ENCODE peak calls at places on chromosomes 11 and 22, in six cellular contexts. One of them, this sample, is unnamed. For H3K27me3 and H3K4me1, the result is how much of the 10 kb centered on the place peaks cover.

GRCh38 chr11:8610532-8611116 is 16.6 kb upstream of the STK33 start:
- DNase-seq in right lobe of liver: no peak
- DNase-seq in heart left ventricle: no peak
- DNase-seq in astrocyte: no peak
- DNase-seq in tibial nerve: no peak
- DNase-seq in fibroblast of lung: peak
- DNase-seq in this sample: no peak

GRCh38 chr22:22507743-22508273 is 734 bp downstream of the ZNF280B start:
- DNase-seq in right lobe of liver: no peak
- DNase-seq in heart left ventricle: no peak
- DNase-seq in astrocyte: no peak
- DNase-seq in tibial nerve: no peak
- DNase-seq in fibroblast of lung: no peak
- DNase-seq in this sample: no peak

GRCh38 chr11:116736763-116737162 is 36.0 kb downstream of the BUD13 start:
- DNase-seq in right lobe of liver: no peak
- DNase-seq in heart left ventricle: no peak
- DNase-seq in astrocyte: no peak
- DNase-seq in tibial nerve: no peak
- DNase-seq in fibroblast of lung: no peak
- DNase-seq in this sample: no peak

GRCh38 chr11:64314805-64315561 is 2.4 kb downstream of the TRMT112 start:
- DNase-seq in right lobe of liver: no peak
- DNase-seq in heart left ventricle: no peak
- DNase-seq in astrocyte: no peak
- DNase-seq in tibial nerve: no peak
- DNase-seq in fibroblast of lung: no peak
- DNase-seq in this sample: peak

GRCh38 chr11:109994896-109995295 is 98.3 kb upstream of the ZC3H12C start:
- DNase-seq in right lobe of liver: no peak
- DNase-seq in heart left ventricle: no peak
- DNase-seq in astrocyte: no peak
- DNase-seq in tibial nerve: no peak
- DNase-seq in fibroblast of lung: no peak
- DNase-seq in this sample: no peak

GRCh38 chr11:112809429-112809828 is 151.8 kb upstream of the NCAM1 start:
- DNase-seq in right lobe of liver: no peak
- DNase-seq in heart left ventricle: no peak
- DNase-seq in astrocyte: no peak
- DNase-seq in tibial nerve: no peak
- DNase-seq in fibroblast of lung: no peak
- DNase-seq in this sample: no peak

GRCh38 chr11:40129276-40129675 is 1330.2 kb downstream of the LRRC4C start:
- DNase-seq in right lobe of liver: no peak
- DNase-seq in heart left ventricle: no peak
- DNase-seq in astrocyte: no peak
- DNase-seq in tibial nerve: no peak
- DNase-seq in fibroblast of lung: no peak
- DNase-seq in this sample: no peak

GRCh38 chr11:14075118-14075601 is 112.6 kb downstream of the SPON1 start:
- DNase-seq in right lobe of liver: no peak
- DNase-seq in heart left ventricle: no peak
- DNase-seq in astrocyte: peak
- DNase-seq in tibial nerve: no peak
- DNase-seq in fibroblast of lung: no peak
- DNase-seq in this sample: no peak

GRCh38 chr11:15580775-15581095 is 466.0 kb downstream of the INSC start:
- DNase-seq in right lobe of liver: no peak
- DNase-seq in heart left ventricle: no peak
- DNase-seq in astrocyte: no peak
- DNase-seq in tibial nerve: no peak
- DNase-seq in fibroblast of lung: no peak
- DNase-seq in this sample: no peak

GRCh38 chr11:20669833-20670684 is 673 bp downstream of the NELL1 start:
- DNase-seq in right lobe of liver: no peak
- DNase-seq in heart left ventricle: no peak
- DNase-seq in astrocyte: no peak
- DNase-seq in tibial nerve: no peak
- DNase-seq in fibroblast of lung: no peak
- DNase-seq in this sample: no peak

GRCh38 chr11:86174101-86175046 is 70.2 kb upstream of the EED start:
- DNase-seq in right lobe of liver: peak
- DNase-seq in heart left ventricle: peak
- DNase-seq in astrocyte: peak
- DNase-seq in tibial nerve: peak
- DNase-seq in fibroblast of lung: peak
- DNase-seq in this sample: peak

GRCh38 chr22:50398698-50399648 is 55.8 kb downstream of the PPP6R2 start:
- DNase-seq in right lobe of liver: peak
- DNase-seq in heart left ventricle: no peak
- DNase-seq in astrocyte: no peak
- DNase-seq in tibial nerve: no peak
- DNase-seq in fibroblast of lung: no peak
- DNase-seq in this sample: no peak

GRCh38 chr22:24201681-24202590 is 20.6 kb downstream of the SUSD2 start:
- DNase-seq in right lobe of liver: no peak
- DNase-seq in heart left ventricle: no peak
- DNase-seq in astrocyte: peak
- DNase-seq in tibial nerve: no peak
- DNase-seq in fibroblast of lung: no peak
- DNase-seq in this sample: no peak

GRCh38 chr11:13009921-13010736 is 1.0 kb downstream of the RASSF10 start:
- DNase-seq in right lobe of liver: peak
- DNase-seq in heart left ventricle: peak
- DNase-seq in astrocyte: peak
- DNase-seq in tibial nerve: no peak
- DNase-seq in fibroblast of lung: no peak
- DNase-seq in this sample: no peak

GRCh38 chr11:1057806-1058205 is 16.9 kb upstream of the MUC2 start:
- DNase-seq in right lobe of liver: no peak
- DNase-seq in heart left ventricle: no peak
- DNase-seq in astrocyte: no peak
- DNase-seq in tibial nerve: peak
- DNase-seq in fibroblast of lung: no peak
- DNase-seq in this sample: peak

GRCh38 chr11:101034076-101034475 is 95.5 kb downstream of the PGR start:
- DNase-seq in right lobe of liver: no peak
- DNase-seq in heart left ventricle: peak
- DNase-seq in astrocyte: no peak
- DNase-seq in tibial nerve: peak
- DNase-seq in fibroblast of lung: peak
- DNase-seq in this sample: peak

GRCh38 chr11:85182437-85183109 is 444.6 kb downstream of the DLG2 start:
- DNase-seq in right lobe of liver: no peak
- DNase-seq in heart left ventricle: no peak
- DNase-seq in astrocyte: peak
- DNase-seq in tibial nerve: no peak
- DNase-seq in fibroblast of lung: peak
- DNase-seq in this sample: no peak

GRCh38 chr22:49022816-49023160 is 804.9 kb downstream of the BRD1 start:
- DNase-seq in right lobe of liver: peak
- DNase-seq in heart left ventricle: no peak
- DNase-seq in astrocyte: no peak
- DNase-seq in tibial nerve: no peak
- DNase-seq in fibroblast of lung: no peak
- DNase-seq in this sample: no peak

GRCh38 chr22:49019737-49020136 is 807.9 kb downstream of the BRD1 start:
- DNase-seq in right lobe of liver: peak
- DNase-seq in heart left ventricle: peak
- DNase-seq in astrocyte: no peak
- DNase-seq in tibial nerve: peak
- DNase-seq in fibroblast of lung: no peak
- DNase-seq in this sample: peak

GRCh38 chr22:49021926-49022815 is 805.5 kb downstream of the BRD1 start:
- DNase-seq in right lobe of liver: peak
- DNase-seq in heart left ventricle: no peak
- DNase-seq in astrocyte: no peak
- DNase-seq in tibial nerve: no peak
- DNase-seq in fibroblast of lung: no peak
- DNase-seq in this sample: peak

GRCh38 chr22:49020314-49020713 is 807.4 kb downstream of the BRD1 start:
- DNase-seq in right lobe of liver: no peak
- DNase-seq in heart left ventricle: no peak
- DNase-seq in astrocyte: no peak
- DNase-seq in tibial nerve: no peak
- DNase-seq in fibroblast of lung: no peak
- DNase-seq in this sample: peak

DNA sequence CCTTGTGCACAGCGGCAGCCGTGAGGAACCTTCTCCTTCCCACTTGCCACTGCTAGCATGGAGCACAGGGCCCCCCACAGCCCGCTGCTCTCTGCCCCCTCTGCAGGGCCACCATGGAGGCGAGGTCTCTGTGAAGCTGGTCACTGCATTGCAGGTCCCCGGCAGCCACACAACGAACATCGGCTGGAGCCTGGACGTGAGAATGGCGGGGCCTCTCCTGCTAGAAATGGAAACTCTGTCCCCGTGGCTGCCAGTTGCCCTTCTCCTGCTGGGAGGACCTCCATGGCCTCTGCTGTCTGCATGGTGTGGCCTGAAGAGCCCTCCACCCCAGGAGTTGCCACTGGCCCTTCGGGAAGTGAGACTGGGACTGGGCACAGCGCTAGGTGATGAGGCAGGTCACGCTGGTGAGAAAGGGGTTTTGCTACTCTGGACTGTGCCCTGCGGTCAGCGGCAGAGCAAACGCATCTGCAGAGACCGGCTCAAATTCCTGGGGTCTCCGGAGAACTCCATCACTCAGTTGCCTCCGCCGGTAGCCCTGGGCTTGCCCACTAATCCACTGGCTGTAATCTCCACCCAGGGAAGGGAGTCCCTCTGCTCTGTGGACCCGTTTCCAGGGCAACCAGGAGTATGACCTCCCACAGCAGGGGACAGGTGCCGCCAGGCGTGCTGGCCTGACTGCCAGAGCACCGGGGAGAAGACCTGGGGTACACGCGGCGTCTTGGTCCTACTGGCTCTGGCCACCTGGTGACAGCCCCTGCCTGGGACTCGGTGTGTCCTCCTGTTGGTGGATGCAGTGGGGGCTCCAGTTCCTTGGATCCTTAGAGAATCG is 806.4 kb downstream of the BRD1 start:
- DNase-seq in right lobe of liver: peak
- DNase-seq in heart left ventricle: no peak
- DNase-seq in astrocyte: no peak
- DNase-seq in tibial nerve: no peak
- DNase-seq in fibroblast of lung: no peak
- DNase-seq in this sample: peak
- H3K27me3 ChIP-seq in right lobe of liver: under half
- H3K27me3 ChIP-seq in heart left ventricle: under half
- H3K27me3 ChIP-seq in astrocyte: under half
- H3K27me3 ChIP-seq in tibial nerve: under half
- H3K27me3 ChIP-seq in fibroblast of lung: under half
- H3K27me3 ChIP-seq in this sample: under half

GRCh38 chr11:11864803-11865202 is 23.0 kb downstream of the USP47 start:
- DNase-seq in right lobe of liver: no peak
- DNase-seq in heart left ventricle: no peak
- DNase-seq in astrocyte: no peak
- DNase-seq in tibial nerve: no peak
- DNase-seq in fibroblast of lung: no peak
- DNase-seq in this sample: no peak

GRCh38 chr11:11866203-11866602 is 24.4 kb downstream of the USP47 start:
- DNase-seq in right lobe of liver: no peak
- DNase-seq in heart left ventricle: no peak
- DNase-seq in astrocyte: no peak
- DNase-seq in tibial nerve: no peak
- DNase-seq in fibroblast of lung: no peak
- DNase-seq in this sample: no peak

GRCh38 chr11:11865449-11865848 is 23.7 kb downstream of the USP47 start:
- DNase-seq in right lobe of liver: no peak
- DNase-seq in heart left ventricle: no peak
- DNase-seq in astrocyte: peak
- DNase-seq in tibial nerve: no peak
- DNase-seq in fibroblast of lung: no peak
- DNase-seq in this sample: no peak

GRCh38 chr11:11864332-11864731 is 22.6 kb downstream of the USP47 start:
- DNase-seq in right lobe of liver: no peak
- DNase-seq in heart left ventricle: no peak
- DNase-seq in astrocyte: no peak
- DNase-seq in tibial nerve: no peak
- DNase-seq in fibroblast of lung: no peak
- DNase-seq in this sample: no peak

DNA sequence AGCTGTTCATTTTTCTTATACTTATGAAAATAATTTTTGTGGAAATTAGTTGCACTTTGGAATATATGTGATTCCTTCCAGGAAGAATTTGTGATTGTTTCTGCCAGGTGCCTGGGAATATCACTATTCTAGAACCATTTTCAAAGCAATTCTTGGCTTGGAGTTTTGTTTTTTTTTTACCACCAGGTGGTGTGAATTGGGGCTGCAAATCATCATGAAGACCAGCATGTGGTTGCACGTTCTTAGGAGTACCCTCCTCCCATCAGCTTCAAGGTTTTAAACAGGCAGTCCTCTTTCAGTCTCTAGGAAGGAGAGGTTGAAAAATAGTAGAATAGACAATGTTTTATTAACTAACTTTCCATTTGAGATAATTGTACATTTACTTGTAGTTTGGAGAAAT is 25.9 kb downstream of the USP47 start:
- DNase-seq in right lobe of liver: no peak
- DNase-seq in heart left ventricle: no peak
- DNase-seq in astrocyte: no peak
- DNase-seq in tibial nerve: no peak
- DNase-seq in fibroblast of lung: no peak
- DNase-seq in this sample: no peak
- H3K4me1 ChIP-seq in right lobe of liver: under half
- H3K4me1 ChIP-seq in heart left ventricle: under half
- H3K4me1 ChIP-seq in astrocyte: under half
- H3K4me1 ChIP-seq in tibial nerve: under half
- H3K4me1 ChIP-seq in fibroblast of lung: under half
- H3K4me1 ChIP-seq in this sample: under half

DNA sequence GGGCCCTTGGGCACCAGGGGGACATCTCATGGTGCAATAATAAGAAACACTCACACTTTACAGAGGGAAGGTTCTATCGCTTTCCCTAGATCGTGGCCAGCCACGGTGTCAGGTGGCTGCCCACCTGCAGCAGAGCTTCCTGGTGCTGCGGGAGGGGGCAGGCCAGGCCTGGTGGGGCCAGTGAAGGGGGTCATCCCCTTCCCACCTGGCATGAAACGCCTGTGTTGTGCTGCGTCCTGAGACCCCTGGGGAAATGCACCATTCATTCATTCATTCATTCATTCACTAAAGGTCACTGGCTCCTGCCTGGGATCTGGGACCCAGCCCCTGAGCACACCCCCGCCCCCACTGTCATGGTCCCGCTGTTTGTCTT is 394 bp upstream of the RHOD start:
- DNase-seq in right lobe of liver: no peak
- DNase-seq in heart left ventricle: no peak
- DNase-seq in astrocyte: no peak
- DNase-seq in tibial nerve: no peak
- DNase-seq in fibroblast of lung: no peak
- DNase-seq in this sample: no peak
- H3K27ac ChIP-seq in right lobe of liver: peak
- H3K27ac ChIP-seq in heart left ventricle: peak
- H3K27ac ChIP-seq in astrocyte: no peak
- H3K27ac ChIP-seq in tibial nerve: peak
- H3K27ac ChIP-seq in fibroblast of lung: no peak
- H3K27ac ChIP-seq in this sample: peak

DNA sequence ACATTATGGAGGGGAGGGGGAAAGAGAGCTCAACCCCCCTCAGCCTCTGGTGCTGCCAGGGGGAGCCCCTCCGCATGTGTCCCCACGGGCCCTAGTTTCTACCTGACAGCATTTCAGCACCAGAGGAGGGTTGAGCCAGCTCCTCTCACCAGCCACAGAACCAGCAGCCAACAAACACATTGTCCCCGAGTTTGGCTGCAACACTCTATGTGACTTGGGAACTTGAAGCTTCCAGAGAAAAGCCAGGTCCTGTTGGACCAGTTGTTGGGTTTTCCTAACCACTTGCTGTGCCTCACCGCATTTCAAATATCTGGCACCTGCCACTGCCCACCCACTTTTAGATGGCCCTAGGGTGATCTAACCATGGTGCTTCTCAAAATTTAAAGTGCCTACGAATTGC is 13.5 kb downstream of the TMA7B start:
- DNase-seq in right lobe of liver: no peak
- DNase-seq in heart left ventricle: no peak
- DNase-seq in astrocyte: no peak
- DNase-seq in tibial nerve: no peak
- DNase-seq in fibroblast of lung: no peak
- DNase-seq in this sample: no peak
- H3K27me3 ChIP-seq in right lobe of liver: under half
- H3K27me3 ChIP-seq in heart left ventricle: under half
- H3K27me3 ChIP-seq in astrocyte: under half
- H3K27me3 ChIP-seq in tibial nerve: under half
- H3K27me3 ChIP-seq in fibroblast of lung: under half
- H3K27me3 ChIP-seq in this sample: under half